ENCODE peak calls at places on chromosomes 2 and 18, in five cellular contexts. Z, T, B, G and F are unnamed samples.

GRCh38 chr18:75625966-75626365 is 198.5 kb upstream of the SMIM21 start:
- DNase-seq in Z (no peak), T (no peak), B (peak; percentile 74), G (no peak), F (no peak)

GRCh38 chr2:235539773-235540172 is 45.9 kb downstream of the AGAP1 start:
- DNase-seq in Z (peak; percentile 27), T (no peak), B (no peak), G (no peak), F (no peak)

GRCh38 chr2:204967199-204967995 is 422.1 kb downstream of the PARD3B start:
- DNase-seq in Z (no peak), T (no peak), B (no peak), G (no peak), F (no peak)

GRCh38 chr2:138942466-138942865 is 162.3 kb upstream of the NXPH2 start:
- DNase-seq in Z (no peak), T (no peak), B (no peak), G (no peak), F (no peak)

GRCh38 chr2:233355916-233356315 is 1.6 kb downstream of the DGKD start:
- DNase-seq in Z (no peak), T (no peak), B (no peak), G (no peak), F (no peak)

GRCh38 chr18:6145645-6146308 is 250.5 kb upstream of the TMEM200C start:
- DNase-seq in Z (no peak), T (no peak), B (no peak), G (peak; percentile 71), F (no peak)

GRCh38 chr2:85656468-85656867 is 11.5 kb downstream of the SFTPB start:
- DNase-seq in Z (no peak), T (no peak), B (peak; percentile 64), G (no peak), F (no peak)

GRCh38 chr2:62423883-62424458 is 82.0 kb downstream of the TMEM17 start:
- DNase-seq in Z (no peak), T (no peak), B (no peak), G (no peak), F (no peak)

GRCh38 chr2:145185696-145186095 is 665.8 kb upstream of the ZEB2 start:
- DNase-seq in Z (no peak), T (no peak), B (peak; percentile 55), G (peak; percentile 8), F (no peak)

GRCh38 chr2:64688909-64689308 is 35.2 kb upstream of the SERTAD2 start:
- DNase-seq in Z (no peak), T (no peak), B (no peak), G (no peak), F (no peak)

GRCh38 chr18:46946656-46947282 is 29.4 kb downstream of the KATNAL2 start:
- DNase-seq in Z (peak; percentile 87), T (peak; percentile 90), B (peak; percentile 82), G (peak; percentile 80), F (peak; percentile 93)

GRCh38 chr18:76425299-76426101 is 69.5 kb downstream of the ZNF516 start:
- DNase-seq in Z (no peak), T (no peak), B (peak; percentile 42), G (no peak), F (no peak)

GRCh38 chr2:195331124-195331523 is 325.9 kb upstream of the SLC39A10 start:
- DNase-seq in Z (no peak), T (no peak), B (no peak), G (no peak), F (no peak)

GRCh38 chr2:121150713-121151112 is 134.3 kb downstream of the TFCP2L1 start:
- DNase-seq in Z (no peak), T (no peak), B (no peak), G (no peak), F (no peak)

GRCh38 chr2:108023776-108024175 is 37.5 kb downstream of the SLC5A7 start:
- DNase-seq in Z (no peak), T (no peak), B (no peak), G (no peak), F (no peak)

GRCh38 chr2:232870002-232870765 is at the start of gene SNORC:
- DNase-seq in Z (no peak), T (no peak), B (no peak), G (no peak), F (peak; percentile 78)

GRCh38 chr2:151302879-151303278 is 13.4 kb upstream of the NMI start:
- DNase-seq in Z (no peak), T (no peak), B (peak; percentile 92), G (no peak), F (peak; percentile 90)

GRCh38 chr2:45283764-45284620 is 274.7 kb upstream of the SIX2 start:
- DNase-seq in Z (no peak), T (no peak), B (peak; percentile 90), G (no peak), F (peak; percentile 88)

GRCh38 chr2:216548901-216549321 is 50.3 kb downstream of the RPL37A start:
- DNase-seq in Z (no peak), T (no peak), B (no peak), G (peak; percentile 69), F (no peak)

GRCh38 chr18:69674292-69674877 is 273.3 kb downstream of the CD226 start:
- DNase-seq in Z (no peak), T (no peak), B (no peak), G (no peak), F (no peak)

GRCh38 chr2:158967731-158968395 is 577 bp upstream of the TANC1 start:
- DNase-seq in Z (no peak), T (peak; percentile 58), B (peak; percentile 80), G (peak; percentile 62), F (peak; percentile 68)

GRCh38 chr2:157291018-157291417 is 33.5 kb downstream of the GALNT5 start:
- DNase-seq in Z (no peak), T (no peak), B (no peak), G (no peak), F (no peak)

GRCh38 chr2:130786076-130786475 is 30.7 kb downstream of the AMER3 start:
- DNase-seq in Z (peak; percentile 50), T (no peak), B (no peak), G (no peak), F (no peak)

GRCh38 chr2:78009289-78009688 is 487.1 kb upstream of the LRRTM4 start:
- DNase-seq in Z (no peak), T (no peak), B (no peak), G (no peak), F (no peak)

DNA sequence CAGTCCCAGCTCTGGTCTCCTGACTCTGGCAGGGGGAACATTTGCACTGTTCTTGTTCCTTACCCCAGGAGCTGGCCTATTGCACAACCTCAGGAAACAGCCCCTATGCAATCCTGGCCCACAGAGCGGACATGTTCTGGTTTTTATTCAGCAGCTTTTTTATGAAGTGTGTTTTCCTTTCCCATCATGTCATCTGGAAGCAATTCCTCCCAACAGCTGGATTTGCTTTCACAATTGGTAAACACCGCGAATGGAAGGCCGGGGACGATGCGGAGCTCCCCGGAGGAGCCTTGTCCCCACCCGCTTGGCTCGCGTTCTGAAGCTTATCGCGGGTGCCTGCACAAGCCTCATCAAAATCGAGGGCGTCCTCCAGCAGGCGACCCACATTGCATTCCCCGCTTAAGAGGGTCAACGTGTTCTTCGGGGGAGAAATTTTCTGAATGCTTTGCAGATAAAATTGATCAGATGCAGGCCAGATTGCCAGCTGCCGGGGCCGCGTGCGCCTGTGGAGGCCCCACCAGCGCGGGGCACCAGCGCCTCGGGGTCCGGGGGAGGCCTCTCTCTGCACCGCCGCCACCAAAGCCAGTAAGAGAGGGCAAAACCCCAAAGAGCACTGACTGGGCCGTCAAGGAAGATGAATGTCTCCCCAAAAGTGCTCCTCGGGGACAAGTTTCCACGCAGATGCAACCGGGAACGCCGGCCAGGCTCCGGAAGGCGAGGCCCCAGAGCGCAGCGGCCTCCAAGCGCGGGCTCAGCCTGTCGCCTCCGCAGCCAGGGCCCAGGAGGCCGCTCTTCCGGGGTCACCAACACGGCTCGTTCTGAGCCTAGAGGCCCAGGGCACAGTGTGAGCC is 60.3 kb upstream of the SP3 start:
- DNase-seq in Z (no peak), T (no peak), B (peak; percentile 87), G (peak; percentile 82), F (peak; percentile 92)
- H3K4me3 ChIP-seq in Z (no peak overlapping the region), T (no peak overlapping the region), B (peak overlapping the region; percentile 50), G (no peak overlapping the region), F (peak overlapping the region; percentile 37)

DNA sequence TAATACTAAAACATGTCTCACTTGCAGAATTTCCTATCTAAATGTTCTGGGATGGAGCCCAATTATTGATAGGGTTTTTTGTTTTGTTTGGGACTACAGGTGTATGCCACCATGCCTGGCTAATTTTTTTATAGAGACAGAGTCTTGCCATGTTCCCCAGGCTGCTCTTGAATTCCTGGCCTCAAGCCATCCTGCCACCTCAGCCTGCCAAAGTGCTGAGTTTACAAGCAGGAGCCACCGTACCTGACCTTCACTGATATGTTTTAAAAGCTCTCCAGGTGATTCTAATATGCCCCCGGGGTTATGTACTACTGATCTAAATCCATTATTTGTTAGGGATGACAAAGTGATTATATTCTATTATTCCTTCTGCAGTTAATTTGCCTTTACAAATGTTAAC is 2.2 kb downstream of the ELAC1 start:
- DNase-seq in Z (no peak), T (no peak), B (no peak), G (no peak), F (no peak)
- H3K27ac ChIP-seq in Z (no peak overlapping the region), T (no peak overlapping the region), B (no peak overlapping the region), G (peak overlapping the region; percentile 37), F (no peak overlapping the region)

DNA sequence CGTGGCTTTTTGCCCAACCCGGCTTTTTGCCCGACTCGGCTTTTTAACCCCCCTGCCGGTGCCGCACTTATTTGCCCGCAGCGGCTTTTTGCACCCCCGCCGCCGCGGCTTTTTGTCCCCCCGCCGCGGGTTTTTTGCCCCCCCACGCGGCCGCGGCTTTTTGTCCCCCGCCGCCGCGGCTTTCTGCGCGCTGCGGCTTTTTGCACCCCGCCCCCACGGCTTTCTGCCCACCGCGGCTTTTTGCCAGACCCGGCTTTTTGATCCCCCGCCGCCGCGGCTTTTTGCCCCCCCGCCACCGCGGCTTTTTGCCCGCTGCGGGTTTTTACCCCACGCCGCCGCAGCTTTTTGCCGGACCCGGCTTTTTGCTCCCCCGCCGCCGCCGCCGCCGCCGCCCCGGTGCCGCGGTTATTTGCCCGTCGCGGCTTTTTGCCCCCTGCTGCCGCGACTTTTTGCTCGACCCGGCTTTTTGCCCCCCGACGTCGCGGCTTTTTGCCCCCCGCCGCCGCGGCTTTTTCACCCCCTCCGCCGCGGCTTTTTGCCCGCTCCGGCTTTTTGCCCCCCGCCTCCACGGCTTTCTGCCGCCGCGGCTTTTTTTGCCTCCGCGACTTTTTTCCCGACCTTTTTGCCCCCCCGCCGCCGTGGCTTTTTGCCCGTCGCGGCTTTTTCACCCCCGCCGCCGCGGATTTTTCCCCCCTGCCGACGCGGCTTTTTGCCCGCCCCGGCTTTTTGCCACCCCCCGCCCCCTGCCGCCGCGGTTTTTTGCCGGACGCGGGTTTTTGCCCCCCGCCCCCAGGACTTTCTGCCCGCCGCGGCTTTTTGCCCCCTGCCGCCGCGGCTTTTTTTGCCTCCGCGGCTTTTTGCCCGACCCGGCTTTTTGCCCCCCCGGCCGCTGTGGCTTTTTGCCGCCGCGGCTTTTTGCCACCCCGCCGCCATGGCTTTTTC is 2786.5 kb downstream of the RPIA start:
- DNase-seq in Z (peak; percentile 84), T (peak; percentile 57), B (peak; percentile 46), G (peak; percentile 42), F (peak; percentile 79)
- H3K4me3 ChIP-seq in Z (peak overlapping the region; percentile 27), T (no peak overlapping the region), B (peak overlapping the region; percentile 49), G (peak overlapping the region; percentile 53), F (peak overlapping the region; percentile 55)

DNA sequence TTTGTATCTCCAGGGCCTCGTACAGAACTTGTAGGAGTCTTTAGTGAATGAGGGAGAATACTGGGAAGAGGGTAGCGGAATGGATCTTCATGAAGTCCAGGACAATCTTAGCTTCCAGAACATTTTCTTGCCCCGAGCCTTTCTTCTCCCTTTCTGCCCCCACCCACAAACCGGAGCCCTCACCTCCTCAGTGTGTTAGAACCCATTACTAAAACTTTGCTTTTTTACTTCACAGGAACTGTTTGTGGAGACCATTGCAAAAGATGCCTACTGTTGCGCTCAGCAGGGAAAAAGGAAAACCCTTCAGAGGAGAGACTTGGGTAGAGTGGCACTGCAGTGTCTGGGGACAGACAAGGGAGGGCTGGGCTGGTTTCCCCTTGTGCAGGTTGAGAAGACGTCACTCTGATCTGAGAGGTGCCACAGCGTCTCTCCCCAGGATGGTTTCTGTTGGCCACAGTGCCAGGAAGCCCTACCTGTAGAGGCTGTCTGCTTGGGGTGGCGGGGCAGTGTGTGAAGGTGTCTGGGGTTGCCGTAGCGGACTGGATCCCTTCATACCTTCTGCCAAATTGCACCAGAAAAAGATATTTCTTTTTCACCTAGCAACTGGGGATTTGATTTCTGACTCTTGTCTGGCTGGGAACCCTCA is 786 bp downstream of the POLE4 start:
- DNase-seq in Z (peak; percentile 80), T (no peak), B (no peak), G (no peak), F (no peak)
- H3K27ac ChIP-seq in Z (peak overlapping the region; percentile 94), T (no peak overlapping the region), B (no peak overlapping the region), G (peak overlapping the region; percentile 97), F (no peak overlapping the region)